ENCODE peak calls at places on chromosome X, in six cellular contexts. One of them, this sample, is unnamed.

GRCh38 chrX:1554469-1555210 is 17.7 kb upstream of the P2RY8 start:
- DNase-seq in endodermal cell: no peak
- DNase-seq in Daoy: no peak
- DNase-seq in GM04504: no peak
- DNase-seq in NCI-H1092: no peak
- DNase-seq in iPS DF 19.7: no peak
- DNase-seq in this sample: no peak

GRCh38 chrX:39491548-39492297 is 606.0 kb downstream of the BCOR start:
- DNase-seq in Daoy: no peak
- DNase-seq in endodermal cell: peak
- DNase-seq in GM04504: no peak
- DNase-seq in NCI-H1092: no peak
- DNase-seq in iPS DF 19.7: no peak
- DNase-seq in this sample: no peak

GRCh38 chrX:19225906-19226305 is 103.6 kb upstream of the ADGRG2 start:
- DNase-seq in endodermal cell: peak
- DNase-seq in NCI-H1092: no peak
- DNase-seq in GM04504: no peak
- DNase-seq in iPS DF 19.7: peak
- DNase-seq in Daoy: peak
- DNase-seq in this sample: no peak

GRCh38 chrX:134244043-134244442 is 7.1 kb downstream of the CCDC160 start:
- DNase-seq in endodermal cell: no peak
- DNase-seq in Daoy: peak
- DNase-seq in GM04504: no peak
- DNase-seq in iPS DF 19.7: no peak
- DNase-seq in NCI-H1092: no peak
- DNase-seq in this sample: no peak

GRCh38 chrX:70132877-70133302 is 357 bp upstream of the IGBP1 start:
- DNase-seq in endodermal cell: no peak
- DNase-seq in NCI-H1092: no peak
- DNase-seq in GM04504: no peak
- DNase-seq in Daoy: no peak
- DNase-seq in iPS DF 19.7: no peak
- DNase-seq in this sample: no peak

GRCh38 chrX:39759526-39760224 is 338.1 kb downstream of the BCOR start:
- DNase-seq in iPS DF 19.7: no peak
- DNase-seq in Daoy: peak
- DNase-seq in GM04504: no peak
- DNase-seq in endodermal cell: peak
- DNase-seq in NCI-H1092: peak
- DNase-seq in this sample: no peak

GRCh38 chrX:1380672-1381233 is 11.2 kb downstream of the SLC25A6 start:
- DNase-seq in Daoy: no peak
- DNase-seq in iPS DF 19.7: no peak
- DNase-seq in GM04504: no peak
- DNase-seq in NCI-H1092: no peak
- DNase-seq in endodermal cell: peak
- DNase-seq in this sample: no peak

GRCh38 chrX:124217289-124218251 is 114.9 kb upstream of the TEX13D start:
- DNase-seq in NCI-H1092: no peak
- DNase-seq in Daoy: peak
- DNase-seq in GM04504: no peak
- DNase-seq in endodermal cell: peak
- DNase-seq in iPS DF 19.7: no peak
- DNase-seq in this sample: peak

GRCh38 chrX:133171962-133172708 is 46.0 kb downstream of the TFDP3 start:
- DNase-seq in iPS DF 19.7: no peak
- DNase-seq in endodermal cell: peak
- DNase-seq in Daoy: peak
- DNase-seq in GM04504: no peak
- DNase-seq in NCI-H1092: no peak
- DNase-seq in this sample: no peak

GRCh38 chrX:14267224-14267623 is 237.5 kb upstream of the GEMIN8 start:
- DNase-seq in iPS DF 19.7: no peak
- DNase-seq in Daoy: no peak
- DNase-seq in GM04504: no peak
- DNase-seq in NCI-H1092: no peak
- DNase-seq in endodermal cell: no peak
- DNase-seq in this sample: no peak

GRCh38 chrX:40058719-40059118 is 39.0 kb downstream of the BCOR start:
- DNase-seq in NCI-H1092: peak
- DNase-seq in iPS DF 19.7: no peak
- DNase-seq in endodermal cell: no peak
- DNase-seq in Daoy: no peak
- DNase-seq in GM04504: no peak
- DNase-seq in this sample: no peak

GRCh38 chrX:123833387-123833786 is 26.5 kb upstream of the XIAP start:
- DNase-seq in NCI-H1092: peak
- DNase-seq in iPS DF 19.7: peak
- DNase-seq in GM04504: no peak
- DNase-seq in Daoy: peak
- DNase-seq in endodermal cell: peak
- DNase-seq in this sample: no peak

GRCh38 chrX:74187211-74187610 is 116.8 kb upstream of the ZCCHC13 start:
- DNase-seq in endodermal cell: no peak
- DNase-seq in NCI-H1092: no peak
- DNase-seq in GM04504: no peak
- DNase-seq in iPS DF 19.7: no peak
- DNase-seq in Daoy: no peak
- DNase-seq in this sample: no peak

GRCh38 chrX:138777230-138777629 is 65.7 kb upstream of the FGF13 start:
- DNase-seq in GM04504: no peak
- DNase-seq in NCI-H1092: no peak
- DNase-seq in endodermal cell: peak
- DNase-seq in iPS DF 19.7: no peak
- DNase-seq in Daoy: no peak
- DNase-seq in this sample: no peak

GRCh38 chrX:435536-436122 is 48.9 kb upstream of the PPP2R3B start:
- DNase-seq in NCI-H1092: no peak
- DNase-seq in iPS DF 19.7: no peak
- DNase-seq in endodermal cell: peak
- DNase-seq in Daoy: no peak
- DNase-seq in GM04504: no peak
- DNase-seq in this sample: no peak

GRCh38 chrX:35076061-35076460 is 133.5 kb downstream of the FAM47B start:
- DNase-seq in iPS DF 19.7: peak
- DNase-seq in NCI-H1092: no peak
- DNase-seq in GM04504: no peak
- DNase-seq in endodermal cell: peak
- DNase-seq in Daoy: no peak
- DNase-seq in this sample: no peak

GRCh38 chrX:114581528-114582263 is 2.2 kb upstream of the HTR2C start:
- DNase-seq in endodermal cell: peak
- DNase-seq in NCI-H1092: no peak
- DNase-seq in iPS DF 19.7: no peak
- DNase-seq in Daoy: peak
- DNase-seq in GM04504: no peak
- DNase-seq in this sample: no peak

GRCh38 chrX:7432901-7433300 is 284.9 kb upstream of the PUDP start:
- DNase-seq in iPS DF 19.7: no peak
- DNase-seq in Daoy: no peak
- DNase-seq in NCI-H1092: no peak
- DNase-seq in endodermal cell: no peak
- DNase-seq in GM04504: no peak
- DNase-seq in this sample: no peak

GRCh38 chrX:23668335-23668734 is 1.0 kb downstream of the PRDX4 start:
- DNase-seq in Daoy: no peak
- DNase-seq in GM04504: no peak
- DNase-seq in iPS DF 19.7: no peak
- DNase-seq in NCI-H1092: no peak
- DNase-seq in endodermal cell: peak
- DNase-seq in this sample: no peak

GRCh38 chrX:68292471-68292870 is 140.8 kb downstream of the OPHN1 start:
- DNase-seq in GM04504: no peak
- DNase-seq in NCI-H1092: no peak
- DNase-seq in Daoy: peak
- DNase-seq in iPS DF 19.7: no peak
- DNase-seq in endodermal cell: peak
- DNase-seq in this sample: no peak

GRCh38 chrX:120761810-120762209 is 113.9 kb downstream of the CT47B1 start:
- DNase-seq in Daoy: no peak
- DNase-seq in GM04504: peak
- DNase-seq in iPS DF 19.7: no peak
- DNase-seq in endodermal cell: no peak
- DNase-seq in NCI-H1092: no peak
- DNase-seq in this sample: peak

GRCh38 chrX:131262738-131263679 is 26.1 kb downstream of the IGSF1 start:
- DNase-seq in GM04504: no peak
- DNase-seq in endodermal cell: peak
- DNase-seq in Daoy: peak
- DNase-seq in iPS DF 19.7: no peak
- DNase-seq in NCI-H1092: no peak
- DNase-seq in this sample: no peak

GRCh38 chrX:63934791-63935190 is 149.8 kb upstream of the ARHGEF9 start:
- DNase-seq in NCI-H1092: no peak
- DNase-seq in endodermal cell: peak
- DNase-seq in iPS DF 19.7: no peak
- DNase-seq in Daoy: no peak
- DNase-seq in GM04504: no peak
- DNase-seq in this sample: no peak

GRCh38 chrX:155218777-155219176 is 2.5 kb downstream of the VBP1 start:
- DNase-seq in NCI-H1092: no peak
- DNase-seq in endodermal cell: no peak
- DNase-seq in iPS DF 19.7: no peak
- DNase-seq in GM04504: no peak
- DNase-seq in Daoy: no peak
- DNase-seq in this sample: no peak

GRCh38 chrX:47649781-47650163 is 591 bp downstream of the ELK1 start:
- DNase-seq in NCI-H1092: no peak
- DNase-seq in GM04504: no peak
- DNase-seq in Daoy: no peak
- DNase-seq in endodermal cell: no peak
- DNase-seq in iPS DF 19.7: no peak
- DNase-seq in this sample: no peak

GRCh38 chrX:19381326-19381725 is 37.6 kb downstream of the PDHA1 start:
- DNase-seq in NCI-H1092: no peak
- DNase-seq in iPS DF 19.7: no peak
- DNase-seq in GM04504: no peak
- DNase-seq in Daoy: no peak
- DNase-seq in endodermal cell: no peak
- DNase-seq in this sample: no peak

GRCh38 chrX:120549483-120550452 is 11.0 kb downstream of the CUL4B start:
- DNase-seq in Daoy: peak
- DNase-seq in GM04504: peak
- DNase-seq in endodermal cell: no peak
- DNase-seq in iPS DF 19.7: no peak
- DNase-seq in NCI-H1092: no peak
- DNase-seq in this sample: peak

GRCh38 chrX:51802917-51803688 is 59.9 kb downstream of the GSPT2 start:
- DNase-seq in Daoy: peak
- DNase-seq in GM04504: peak
- DNase-seq in NCI-H1092: peak
- DNase-seq in iPS DF 19.7: peak
- DNase-seq in endodermal cell: peak
- DNase-seq in this sample: peak

GRCh38 chrX:134537179-134537945 is 77.4 kb downstream of the HPRT1 start:
- DNase-seq in endodermal cell: no peak
- DNase-seq in iPS DF 19.7: no peak
- DNase-seq in GM04504: peak
- DNase-seq in NCI-H1092: no peak
- DNase-seq in Daoy: peak
- DNase-seq in this sample: no peak

GRCh38 chrX:130110379-130111219 is at the start of gene ELF4:
- DNase-seq in endodermal cell: peak
- DNase-seq in iPS DF 19.7: no peak
- DNase-seq in GM04504: no peak
- DNase-seq in Daoy: peak
- DNase-seq in NCI-H1092: no peak
- DNase-seq in this sample: no peak